ENCODE peak calls at places on chromosomes 3 and 15, in four cellular contexts. J is ovary; X is neuronal stem cell; V is effector memory CD4-positive, alpha-beta T cell. B is an unnamed sample. For H3K4me1, the result is how much of the 10 kb centered on the place peaks cover.

GRCh38 chr3:58998476-58999117 is 51.2 kb downstream of the CFAP20DC start:
- DNase-seq in V (no peak), X (no peak), J (no peak), B (no peak)

GRCh38 chr3:159856496-159857098 is 132.0 kb upstream of the IL12A start:
- DNase-seq in J (no peak), X (no peak), V (no peak), B (no peak)

GRCh38 chr3:114887806-114888205 is 259.3 kb downstream of the ZBTB20 start:
- DNase-seq in X (no peak), J (no peak), V (no peak), B (no peak)

GRCh38 chr15:40197434-40197833 is 36.6 kb downstream of the BUB1B start:
- DNase-seq in V (no peak), J (no peak), X (no peak), B (no peak)

GRCh38 chr15:63057454-63058335 is 15.1 kb downstream of the TPM1 start:
- DNase-seq in J (no peak), V (no peak), X (no peak), B (no peak)

GRCh38 chr3:30658328-30659052 is 52.1 kb downstream of the TGFBR2 start:
- DNase-seq in J (no peak), V (no peak), X (no peak), B (peak)

GRCh38 chr3:53255360-53255774 is 455 bp downstream of the TKT start:
- DNase-seq in X (no peak), J (peak), V (no peak), B (peak)

GRCh38 chr3:131454501-131454900 is 48.3 kb downstream of the MRPL3 start:
- DNase-seq in X (no peak), V (no peak), J (no peak), B (no peak)

GRCh38 chr15:36478561-36478960 is 100.9 kb upstream of the CDIN1 start:
- DNase-seq in V (no peak), J (no peak), X (no peak), B (no peak)

GRCh38 chr3:152269423-152270144 is 855 bp downstream of the MBNL1 start:
- DNase-seq in J (peak), X (no peak), V (peak), B (peak)

GRCh38 chr15:66131200-66131599 is 122.3 kb downstream of the MEGF11 start:
- DNase-seq in J (no peak), X (no peak), V (no peak), B (no peak)

GRCh38 chr3:50390523-50391177 is 31.3 kb upstream of the TMEM115 start:
- DNase-seq in J (no peak), X (no peak), V (no peak), B (peak)

GRCh38 chr3:38966956-38967795 is 84.6 kb downstream of the SCN11A start:
- DNase-seq in X (no peak), J (no peak), V (no peak), B (no peak)

GRCh38 chr3:134460965-134461364 is 24.8 kb downstream of the ANAPC13 start:
- DNase-seq in V (no peak), X (no peak), J (no peak), B (no peak)

GRCh38 chr3:149459491-149460057 is 14.9 kb upstream of the TM4SF4 start:
- DNase-seq in J (no peak), V (no peak), X (no peak), B (no peak)

GRCh38 chr15:89377042-89377841 is 42.6 kb upstream of the POLG start:
- DNase-seq in V (no peak), X (no peak), J (no peak), B (no peak)

GRCh38 chr15:50953302-50953701 is 44.8 kb downstream of the AP4E1 start:
- DNase-seq in J (no peak), V (no peak), X (no peak), B (no peak)

GRCh38 chr3:51379746-51380330 is 5.3 kb upstream of the MANF start:
- DNase-seq in X (no peak), J (no peak), V (no peak), B (no peak)

GRCh38 chr3:98612996-98613517 is 19.6 kb upstream of the CPOX start:
- DNase-seq in X (no peak), J (no peak), V (no peak), B (no peak)

GRCh38 chr3:46141807-46142206 is 66.3 kb downstream of the CCR1 start:
- DNase-seq in J (no peak), X (no peak), V (no peak), B (no peak)

GRCh38 chr3:127728417-127728816 is 55.7 kb downstream of the ABTB1 start:
- DNase-seq in X (no peak), V (no peak), J (no peak), B (no peak)

GRCh38 chr3:159711560-159712333 is 276.9 kb upstream of the IL12A start:
- DNase-seq in V (no peak), X (peak), J (no peak), B (no peak)

GRCh38 chr3:10551821-10552630 is 46.6 kb upstream of the ATP2B2 start:
- DNase-seq in X (no peak), J (no peak), V (peak), B (no peak)

GRCh38 chr3:137217733-137218132 is 259.9 kb downstream of the IL20RB start:
- DNase-seq in V (no peak), X (no peak), J (no peak), B (no peak)

GRCh38 chr3:8837172-8837571 is 67.8 kb upstream of the OXTR start:
- DNase-seq in J (no peak), X (no peak), V (no peak), B (no peak)

GRCh38 chr3:187916072-187916471 is 170.8 kb upstream of the BCL6 start:
- DNase-seq in X (no peak), V (no peak), J (no peak), B (no peak)

GRCh38 chr3:187913617-187914033 is 168.4 kb upstream of the BCL6 start:
- DNase-seq in X (no peak), V (no peak), J (no peak), B (no peak)

GRCh38 chr3:187912007-187912406 is 166.7 kb upstream of the BCL6 start:
- DNase-seq in J (no peak), X (no peak), V (no peak), B (no peak)

GRCh38 chr3:187918081-187918644 is 172.9 kb upstream of the BCL6 start:
- DNase-seq in X (no peak), J (no peak), V (no peak), B (no peak)

GRCh38 chr3:187914231-187914630 is 169.0 kb upstream of the BCL6 start:
- DNase-seq in J (no peak), X (no peak), V (no peak), B (no peak)
- H3K4me1 ChIP-seq in J (under half), X (under half), V (under half), B (under half)

GRCh38 chr15:60419752-60420151 is 22.0 kb upstream of the ANXA2 start:
- DNase-seq in X (no peak), V (no peak), J (no peak), B (no peak)

GRCh38 chr15:60417112-60417511 is 19.3 kb upstream of the ANXA2 start:
- DNase-seq in J (no peak), X (no peak), V (no peak), B (no peak)

GRCh38 chr15:60420322-60420721 is 22.5 kb upstream of the ANXA2 start:
- DNase-seq in V (no peak), X (no peak), J (no peak), B (no peak)

GRCh38 chr15:60416519-60416918 is 18.7 kb upstream of the ANXA2 start:
- DNase-seq in V (no peak), J (no peak), X (no peak), B (no peak)

DNA sequence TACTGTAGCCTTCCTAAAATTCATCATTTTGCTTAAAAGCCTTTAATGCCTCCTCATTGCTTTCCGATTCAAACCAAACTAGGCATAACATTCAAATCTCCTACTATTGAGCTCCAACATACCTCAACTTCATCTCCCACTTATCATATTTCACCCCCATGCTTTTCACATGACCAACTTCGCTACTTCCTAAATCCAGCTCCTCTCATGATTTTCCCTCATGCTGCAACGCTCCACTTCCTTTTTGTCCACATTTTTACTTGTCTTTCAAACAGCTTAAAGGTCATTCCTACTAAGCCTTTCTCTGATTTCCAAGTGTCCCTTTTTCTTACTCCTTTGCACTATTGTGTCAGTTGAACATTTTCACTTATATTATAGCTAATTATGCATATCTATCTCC is 20.3 kb upstream of the ANXA2 start:
- DNase-seq in V (no peak), X (no peak), J (no peak), B (no peak)
- H3K4me1 ChIP-seq in V (under half), X (under half), J (under half), B (under half)

GRCh38 chr15:43776718-43777292 is at the start of gene ELL3:
- DNase-seq in V (peak), J (peak), X (peak), B (peak)
- H3K4me1 ChIP-seq in V (under half), J (under half), X (under half), B (under half)

GRCh38 chr15:70094690-70095311 is 2.9 kb downstream of the TLE3 start:
- DNase-seq in J (no peak), X (no peak), V (no peak), B (no peak)
- H3K4me1 ChIP-seq in J (under half), X (under half), V (under half), B (half or more)

GRCh38 chr15:78168591-78168990 is 19.4 kb downstream of the IDH3A start:
- DNase-seq in V (no peak), X (no peak), J (no peak), B (no peak)
- H3K4me1 ChIP-seq in V (under half), X (under half), J (under half), B (under half)

GRCh38 chr3:14989943-14990753 is 42.8 kb downstream of the NR2C2 start:
- DNase-seq in J (no peak), V (no peak), X (no peak), B (no peak)
- H3K4me1 ChIP-seq in J (under half), V (under half), X (under half), B (under half)

DNA sequence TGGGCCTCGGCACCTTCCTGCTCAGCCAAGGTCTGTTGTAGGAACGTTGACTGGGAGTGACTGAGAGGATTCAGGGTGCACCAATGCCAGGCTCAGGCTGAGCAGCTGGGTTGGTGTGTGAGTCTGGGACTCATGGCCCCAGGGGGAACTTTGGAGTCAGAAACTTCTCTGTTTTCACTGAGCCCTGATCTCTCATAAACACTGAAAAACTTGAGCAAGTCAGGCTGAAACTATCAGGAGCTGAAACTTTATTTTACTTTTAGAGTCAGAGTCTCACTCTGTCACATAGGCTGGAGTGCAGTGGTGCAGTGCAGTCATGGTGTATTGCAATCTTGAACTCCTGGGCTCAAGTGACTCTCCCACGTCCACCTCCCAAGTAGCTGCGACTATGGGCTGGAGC is 3.0 kb downstream of the TRAK1 start:
- DNase-seq in V (no peak), J (no peak), X (no peak), B (no peak)
- H3K4me1 ChIP-seq in V (under half), J (under half), X (under half), B (under half)